ENCODE peak calls at places on chromosomes 6 and 20, in four cellular contexts. B is retinal pigment epithelial cell, P is IMR-90, U is fibroblast of lung. S is an unnamed sample.

GRCh38 chr6:20444786-20445271 is 43.1 kb downstream of the E2F3 start:
- DNase-seq in B (no peak), P (peak), U (no peak), S (no peak)

GRCh38 chr20:13996265-13996664 is 949 bp downstream of the MACROD2 start:
- DNase-seq in B (no peak), P (no peak), U (no peak), S (no peak)

GRCh38 chr20:59743767-59744485 is 139.6 kb downstream of the PHACTR3 start:
- DNase-seq in B (no peak), P (no peak), U (no peak), S (no peak)

GRCh38 chr20:62339647-62340062 is 27.5 kb downstream of the LAMA5 start:
- DNase-seq in B (no peak), P (no peak), U (no peak), S (no peak)

GRCh38 chr6:106749611-106750010 is 120.2 kb downstream of the QRSL1 start:
- DNase-seq in B (no peak), P (peak), U (no peak), S (no peak)

GRCh38 chr6:169386431-169387057 is 132.9 kb upstream of the THBS2 start:
- DNase-seq in B (no peak), P (peak), U (peak), S (peak)

GRCh38 chr6:156057869-156058268 is 602.2 kb upstream of the NOX3 start:
- DNase-seq in B (no peak), P (no peak), U (no peak), S (no peak)

GRCh38 chr6:163414367-163415175 is at the start of gene QKI:
- DNase-seq in B (no peak), P (peak), U (peak), S (peak)

GRCh38 chr6:141483561-141484061 is 649.1 kb upstream of the GJE1 start:
- DNase-seq in B (no peak), P (peak), U (peak), S (peak)

GRCh38 chr6:168546730-168547129 is 105.7 kb downstream of the SMOC2 start:
- DNase-seq in B (no peak), P (no peak), U (no peak), S (no peak)

GRCh38 chr6:83815631-83816030 is 37.5 kb upstream of the RIPPLY2 start:
- DNase-seq in B (peak), P (no peak), U (no peak), S (peak)

GRCh38 chr20:62736407-62737071 is 27.9 kb downstream of the NTSR1 start:
- DNase-seq in B (no peak), P (no peak), U (no peak), S (no peak)

GRCh38 chr6:168828800-168829199 is 387.8 kb downstream of the SMOC2 start:
- DNase-seq in B (peak), P (no peak), U (no peak), S (peak)

GRCh38 chr6:106976270-106976669 is 1.7 kb upstream of the CD24 start:
- DNase-seq in B (no peak), P (no peak), U (no peak), S (no peak)

GRCh38 chr6:32439708-32440214 is at the start of gene HLA-DRA:
- DNase-seq in B (no peak), P (peak), U (peak), S (peak)

GRCh38 chr20:63692436-63693078 is 3.9 kb upstream of the TNFRSF6B start:
- DNase-seq in B (no peak), P (no peak), U (peak), S (no peak)

GRCh38 chr6:170047813-170048212 is 243.1 kb downstream of the DLL1 start:
- DNase-seq in B (no peak), P (no peak), U (no peak), S (no peak)

GRCh38 chr6:41027799-41028617 is 11.0 kb downstream of the UNC5CL start:
- DNase-seq in B (no peak), P (peak), U (peak), S (peak)

GRCh38 chr6:111470991-111471390 is 12.0 kb downstream of the REV3L start:
- DNase-seq in B (no peak), P (no peak), U (no peak), S (no peak)

GRCh38 chr6:44668391-44668930 is 281.0 kb downstream of the CDC5L start:
- DNase-seq in B (no peak), P (no peak), U (no peak), S (no peak)

GRCh38 chr6:41503841-41504525 is 42.2 kb upstream of the FOXP4 start:
- DNase-seq in B (no peak), P (peak), U (peak), S (peak)

GRCh38 chr20:47356220-47356525 is 326 bp downstream of the ZMYND8 start:
- DNase-seq in B (no peak), P (no peak), U (no peak), S (no peak)

GRCh38 chr6:118589186-118589585 is 41.1 kb downstream of the PLN start:
- DNase-seq in B (no peak), P (peak), U (no peak), S (no peak)

GRCh38 chr6:139863356-139863755 is 488.9 kb upstream of the CITED2 start:
- DNase-seq in B (no peak), P (peak), U (peak), S (peak)

GRCh38 chr6:41941280-41942044 is at the start of gene CCND3:
- DNase-seq in B (peak), P (peak), U (peak), S (peak)

GRCh38 chr6:143745160-143746133 is 67.7 kb downstream of the PHACTR2 start:
- DNase-seq in B (peak), P (peak), U (peak), S (peak)

GRCh38 chr6:5995705-5996686 is 10.7 kb downstream of the NRN1 start:
- DNase-seq in B (no peak), P (peak), U (no peak), S (no peak)

GRCh38 chr6:141968632-141969031 is 164.1 kb upstream of the GJE1 start:
- DNase-seq in B (no peak), P (no peak), U (no peak), S (no peak)

GRCh38 chr20:36493013-36493800 is 48.1 kb upstream of the MYL9 start:
- DNase-seq in B (no peak), P (no peak), U (no peak), S (no peak)
- TF ChIP-seq CTCF in B (peak), P (peak), U (peak), S (peak)

DNA sequence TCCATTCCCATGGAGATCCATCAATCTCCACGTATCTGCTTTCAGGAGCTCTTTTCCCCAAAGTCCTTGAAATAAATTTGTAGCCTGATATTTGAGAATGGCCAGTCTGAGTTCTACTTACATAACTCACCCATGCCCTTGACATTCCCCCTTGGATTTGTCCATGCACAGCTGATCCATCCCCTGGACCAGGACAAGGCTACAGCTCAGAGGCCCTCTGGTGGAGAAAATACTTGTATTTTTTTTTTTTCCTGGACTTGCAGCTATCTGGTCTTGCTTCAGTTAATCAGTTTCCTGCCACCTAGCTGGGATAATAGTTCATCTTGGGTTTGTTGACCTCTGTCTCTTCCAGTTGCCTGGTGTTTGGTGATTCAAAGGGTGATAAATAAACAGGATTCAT is 467.6 kb downstream of the DHX35 start:
- DNase-seq in B (no peak), P (no peak), U (no peak), S (no peak)
- TF ChIP-seq CTCF in B (no peak), P (no peak), U (no peak), S (no peak)

DNA sequence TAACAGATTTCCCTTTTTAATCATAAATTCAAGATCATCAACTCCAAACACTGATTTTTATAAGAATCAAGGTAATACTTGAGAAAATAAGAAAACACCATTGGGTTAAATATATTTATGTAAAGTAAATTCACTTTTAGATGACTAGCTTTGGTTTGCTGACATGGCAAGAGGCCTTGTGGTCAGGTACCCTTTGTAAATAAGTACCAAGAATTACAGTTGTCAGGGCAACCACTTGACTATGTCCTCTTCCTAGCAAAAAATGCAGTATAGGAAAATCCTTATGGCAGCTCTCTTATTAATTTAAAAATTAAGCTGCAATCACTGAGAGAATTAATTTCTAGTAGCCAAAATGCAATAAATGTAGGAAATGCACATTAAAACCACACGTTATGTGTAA is 153.8 kb downstream of the INSM1 start:
- DNase-seq in B (no peak), P (no peak), U (no peak), S (no peak)
- TF ChIP-seq CTCF in B (no peak), P (no peak), U (no peak), S (no peak)

GRCh38 chr6:11595903-11596302 is 58.4 kb downstream of the TMEM170B start:
- DNase-seq in B (no peak), P (peak), U (no peak), S (peak)
- TF ChIP-seq CTCF in B (peak), P (peak), U (no peak), S (peak)

GRCh38 chr6:150685860-150686259 is 86.2 kb downstream of the PLEKHG1 start:
- DNase-seq in B (no peak), P (peak), U (peak), S (peak)
- TF ChIP-seq CTCF in B (peak), P (peak), U (peak), S (peak)

GRCh38 chr6:4023240-4023639 is 55.7 kb downstream of the FAM217A start:
- DNase-seq in B (no peak), P (no peak), U (peak), S (peak)

GRCh38 chr6:4021133-4021861 is 57.6 kb downstream of the FAM217A start:
- DNase-seq in B (peak), P (peak), U (peak), S (peak)

GRCh38 chr6:4025681-4026080 is 53.3 kb downstream of the FAM217A start:
- DNase-seq in B (no peak), P (no peak), U (no peak), S (no peak)

GRCh38 chr6:4020822-4021132 is 58.2 kb downstream of the FAM217A start:
- DNase-seq in B (no peak), P (no peak), U (no peak), S (no peak)

GRCh38 chr6:4021862-4022715 is 56.8 kb downstream of the FAM217A start:
- DNase-seq in B (no peak), P (no peak), U (no peak), S (peak)
- TF ChIP-seq CTCF in B (no peak), P (no peak), U (no peak), S (no peak)

DNA sequence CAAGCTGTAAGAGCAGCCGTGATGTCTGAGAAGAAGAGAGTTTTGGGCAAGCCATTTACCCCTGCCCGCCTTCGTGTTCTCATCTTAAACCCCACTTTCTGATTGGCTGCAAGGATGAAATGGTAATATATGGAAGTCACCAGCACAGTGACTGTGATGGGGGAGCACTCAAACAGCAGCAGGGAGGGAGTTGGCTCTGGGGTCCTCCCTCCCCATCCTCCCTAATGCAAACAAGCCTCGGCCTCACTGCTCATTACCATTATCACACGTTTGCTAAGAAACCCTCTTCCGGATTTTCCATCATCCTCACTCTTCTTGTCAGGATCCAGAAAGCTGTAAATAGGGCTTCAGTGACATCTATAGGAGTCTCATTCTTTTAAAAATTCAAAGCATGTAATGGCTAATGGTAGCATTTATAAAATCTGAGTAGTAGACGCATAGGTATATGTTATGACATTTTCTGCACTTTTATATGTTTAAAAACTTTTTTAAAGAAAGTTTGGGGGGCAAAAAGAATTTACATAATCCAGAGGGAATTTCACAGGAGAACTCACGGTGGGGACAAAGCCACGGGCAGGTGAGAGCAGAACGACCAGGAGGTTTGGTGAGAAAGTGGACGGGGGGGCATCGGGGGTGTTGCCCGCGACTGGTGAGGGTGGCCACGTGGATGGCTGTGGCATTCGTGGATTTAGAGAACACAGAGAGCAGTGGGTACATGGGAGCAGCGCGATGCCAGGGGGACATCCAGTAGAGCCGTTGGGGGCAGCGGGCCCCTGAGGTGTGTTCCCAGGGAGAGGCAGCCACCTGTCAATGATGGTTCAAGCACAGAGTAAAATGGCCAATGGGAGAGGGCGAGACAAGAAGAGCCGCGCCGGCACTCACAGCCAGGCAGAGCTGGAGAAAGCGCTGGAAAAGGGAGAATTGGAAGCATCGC is 29.6 kb downstream of the SUMO4 start:
- DNase-seq in B (no peak), P (no peak), U (no peak), S (no peak)
- TF ChIP-seq CTCF in B (no peak), P (peak), U (no peak), S (peak)

DNA sequence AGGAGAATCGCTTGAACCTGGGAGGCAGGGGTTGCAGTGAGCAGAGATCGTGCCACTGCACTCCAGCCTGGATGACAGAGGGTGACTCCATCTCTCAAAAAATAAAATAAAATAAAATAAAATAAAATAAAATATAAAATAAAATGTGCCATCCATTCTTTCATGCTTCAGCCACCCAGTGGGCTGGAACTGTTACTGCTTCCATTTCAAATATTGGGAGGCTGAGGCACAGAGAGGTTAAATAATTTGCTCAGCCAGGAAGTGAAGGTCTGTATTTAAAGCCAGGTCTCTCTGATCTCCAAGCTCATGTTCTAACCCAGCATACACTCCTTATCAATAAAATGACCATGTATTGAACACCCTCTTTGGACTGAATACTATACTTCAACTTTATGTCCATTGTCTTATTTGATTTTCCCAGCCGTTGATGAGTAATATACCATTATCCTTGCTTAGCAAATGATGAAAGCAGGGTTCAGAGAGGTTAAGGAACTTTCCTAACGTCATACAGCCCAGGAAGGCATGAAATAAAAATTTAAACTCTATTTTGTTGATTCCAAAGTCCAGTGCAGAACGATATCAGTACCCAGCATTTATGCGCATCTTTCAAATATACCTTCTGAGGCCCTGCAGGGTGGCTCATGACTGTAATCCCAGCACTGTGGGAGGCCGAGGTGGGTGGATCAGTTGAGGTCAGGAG is 25.8 kb upstream of the SLC9A8 start:
- DNase-seq in B (no peak), P (peak), U (peak), S (peak)
- TF ChIP-seq CTCF in B (peak), P (peak), U (peak), S (peak)

S was measured in choroid plexus epithelial cell.